ENCODE peak calls at places on chromosomes 11 and 22, in seven cellular contexts. Y is body of pancreas; C is astrocyte of the spinal cord; L is AG09309; T is stimulated activated CD4-positive, alpha-beta T cell treated with anti-CD3 and anti-CD28 coated beads, Interleukin-15, amount 100 ng/mL, for 24 hours; A is NCI-H774; Q is Caco-2. D is an unnamed sample.

GRCh38 chr11:116445108-116446047 is 327.4 kb downstream of the BUD13 start:
- DNase-seq in Y (no peak), C (no peak), L (no peak), T (no peak), A (no peak), Q (no peak), D (no peak)

GRCh38 chr11:63614136-63614664 is at the start of gene PLAAT3:
- DNase-seq in Y (peak), C (peak), L (no peak), T (peak), A (peak), Q (peak), D (no peak)

GRCh38 chr11:69907611-69908010 is 88.4 kb upstream of the FGF3 start:
- DNase-seq in Y (no peak), C (no peak), L (no peak), T (no peak), A (no peak), Q (no peak), D (no peak)

GRCh38 chr22:43398246-43398645 is 13.6 kb upstream of the MPPED1 start:
- DNase-seq in Y (no peak), C (no peak), L (no peak), T (no peak), A (no peak), Q (no peak), D (no peak)

GRCh38 chr11:117057317-117057716 is 40.9 kb downstream of the SIK3 start:
- DNase-seq in Y (no peak), C (no peak), L (no peak), T (no peak), A (no peak), Q (no peak), D (no peak)

GRCh38 chr11:20159680-20160381 is 444 bp downstream of the DBX1 start:
- DNase-seq in Y (no peak), C (no peak), L (no peak), T (no peak), A (no peak), Q (no peak), D (no peak)

GRCh38 chr22:22228421-22228820 is 16.2 kb upstream of the VPREB1 start:
- DNase-seq in Y (no peak), C (no peak), L (no peak), T (no peak), A (no peak), Q (no peak), D (no peak)

GRCh38 chr22:21652010-21652546 is 10.0 kb downstream of the SDF2L1 start:
- DNase-seq in Y (peak), C (peak), L (no peak), T (peak), A (peak), Q (peak), D (peak)

GRCh38 chr11:82682003-82682751 is 51.5 kb downstream of the FAM181B start:
- DNase-seq in Y (peak), C (peak), L (peak), T (no peak), A (peak), Q (peak), D (peak)